ENCODE peak calls at places on chromosomes 2 and 18, in six cellular contexts. One of them, this sample, is unnamed.

GRCh38 chr18:28735731-28736130 is 558.8 kb upstream of the CDH2 start:
- DNase-seq in left ventricle myocardium inferior: no peak
- DNase-seq in trophoblast cell: peak; percentile 61
- DNase-seq in right lobe of liver: no peak
- DNase-seq in iPS DF 6.9: no peak
- DNase-seq in heart left ventricle: no peak
- DNase-seq in this sample: no peak

GRCh38 chr2:747774-748351 is 70.7 kb upstream of the TMEM18 start:
- DNase-seq in left ventricle myocardium inferior: no peak
- DNase-seq in trophoblast cell: no peak
- DNase-seq in right lobe of liver: no peak
- DNase-seq in iPS DF 6.9: no peak
- DNase-seq in heart left ventricle: no peak
- DNase-seq in this sample: no peak

GRCh38 chr2:39266906-39267434 is 23.2 kb upstream of the CDKL4 start:
- DNase-seq in left ventricle myocardium inferior: no peak
- DNase-seq in trophoblast cell: no peak
- DNase-seq in right lobe of liver: no peak
- DNase-seq in iPS DF 6.9: no peak
- DNase-seq in heart left ventricle: no peak
- DNase-seq in this sample: no peak

GRCh38 chr18:37412757-37413156 is 152.8 kb downstream of the CELF4 start:
- DNase-seq in left ventricle myocardium inferior: no peak
- DNase-seq in trophoblast cell: no peak
- DNase-seq in right lobe of liver: no peak
- DNase-seq in iPS DF 6.9: no peak
- DNase-seq in heart left ventricle: no peak
- DNase-seq in this sample: no peak

GRCh38 chr2:202171246-202171833 is 67.1 kb downstream of the SUMO1 start:
- DNase-seq in left ventricle myocardium inferior: no peak
- DNase-seq in trophoblast cell: no peak
- DNase-seq in right lobe of liver: no peak
- DNase-seq in iPS DF 6.9: no peak
- DNase-seq in heart left ventricle: no peak
- DNase-seq in this sample: no peak

GRCh38 chr18:30486856-30487255 is 555.7 kb downstream of the DSC3 start:
- DNase-seq in left ventricle myocardium inferior: no peak
- DNase-seq in trophoblast cell: no peak
- DNase-seq in right lobe of liver: no peak
- DNase-seq in iPS DF 6.9: no peak
- DNase-seq in heart left ventricle: no peak
- DNase-seq in this sample: no peak

GRCh38 chr2:172643142-172643541 is 87.3 kb downstream of the PDK1 start:
- DNase-seq in left ventricle myocardium inferior: no peak
- DNase-seq in trophoblast cell: no peak
- DNase-seq in right lobe of liver: no peak
- DNase-seq in iPS DF 6.9: no peak
- DNase-seq in heart left ventricle: no peak
- DNase-seq in this sample: no peak

GRCh38 chr18:67476585-67476984 is 39.9 kb downstream of the DSEL start:
- DNase-seq in left ventricle myocardium inferior: no peak
- DNase-seq in trophoblast cell: no peak
- DNase-seq in right lobe of liver: no peak
- DNase-seq in iPS DF 6.9: no peak
- DNase-seq in heart left ventricle: no peak
- DNase-seq in this sample: no peak

GRCh38 chr18:58502628-58503027 is 126.3 kb downstream of the ALPK2 start:
- DNase-seq in left ventricle myocardium inferior: no peak
- DNase-seq in trophoblast cell: no peak
- DNase-seq in right lobe of liver: no peak
- DNase-seq in iPS DF 6.9: no peak
- DNase-seq in heart left ventricle: no peak
- DNase-seq in this sample: no peak

GRCh38 chr2:39504790-39505335 is 67.8 kb upstream of the MAP4K3 start:
- DNase-seq in left ventricle myocardium inferior: no peak
- DNase-seq in trophoblast cell: peak; percentile 81
- DNase-seq in right lobe of liver: no peak
- DNase-seq in iPS DF 6.9: no peak
- DNase-seq in heart left ventricle: no peak
- DNase-seq in this sample: no peak

GRCh38 chr2:215377283-215377682 is 58.6 kb downstream of the FN1 start:
- DNase-seq in left ventricle myocardium inferior: no peak
- DNase-seq in trophoblast cell: peak; percentile 59
- DNase-seq in right lobe of liver: no peak
- DNase-seq in iPS DF 6.9: no peak
- DNase-seq in heart left ventricle: no peak
- DNase-seq in this sample: no peak

DNA sequence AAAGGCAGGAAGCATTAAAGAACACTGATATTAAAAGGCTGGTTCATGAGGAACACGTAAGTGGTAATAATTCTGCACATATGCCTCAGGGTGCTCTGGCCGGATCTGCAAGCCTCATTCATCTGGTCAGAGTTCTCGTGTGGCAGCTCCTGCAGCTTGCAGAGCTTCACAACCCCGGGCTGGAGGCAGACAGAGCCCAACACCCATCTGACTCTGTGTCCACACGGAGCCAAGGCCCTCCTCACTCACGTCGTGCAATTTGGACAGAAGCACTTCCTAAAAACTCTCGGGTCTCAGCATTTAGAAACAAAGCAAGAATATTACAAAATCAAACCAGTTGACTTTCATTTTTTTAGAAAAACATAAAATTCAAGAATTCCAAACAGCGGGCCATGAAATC is 204.2 kb downstream of the CTIF start:
- DNase-seq in left ventricle myocardium inferior: peak; percentile 55
- DNase-seq in trophoblast cell: peak; percentile 38
- DNase-seq in right lobe of liver: no peak
- DNase-seq in iPS DF 6.9: no peak
- DNase-seq in heart left ventricle: peak; percentile 61
- DNase-seq in this sample: no peak
- H3K27ac ChIP-seq in left ventricle myocardium inferior: peak overlapping the region; percentile 37
- H3K27ac ChIP-seq in trophoblast cell: no peak overlapping the region
- H3K27ac ChIP-seq in right lobe of liver: no peak overlapping the region
- H3K27ac ChIP-seq in iPS DF 6.9: no peak overlapping the region
- H3K27ac ChIP-seq in heart left ventricle: peak overlapping the region; percentile 40
- H3K27ac ChIP-seq in this sample: peak overlapping the region; percentile 47

GRCh38 chr2:218292700-218293014 is 354 bp upstream of the TMBIM1 start:
- DNase-seq in left ventricle myocardium inferior: no peak
- DNase-seq in trophoblast cell: no peak
- DNase-seq in right lobe of liver: no peak
- DNase-seq in iPS DF 6.9: no peak
- DNase-seq in heart left ventricle: no peak
- DNase-seq in this sample: no peak
- H3K27ac ChIP-seq in left ventricle myocardium inferior: peak overlapping the region; percentile 99
- H3K27ac ChIP-seq in trophoblast cell: no peak overlapping the region
- H3K27ac ChIP-seq in right lobe of liver: peak overlapping the region; percentile 99
- H3K27ac ChIP-seq in iPS DF 6.9: no peak overlapping the region
- H3K27ac ChIP-seq in heart left ventricle: peak overlapping the region; percentile 100
- H3K27ac ChIP-seq in this sample: peak overlapping the region; percentile 92

DNA sequence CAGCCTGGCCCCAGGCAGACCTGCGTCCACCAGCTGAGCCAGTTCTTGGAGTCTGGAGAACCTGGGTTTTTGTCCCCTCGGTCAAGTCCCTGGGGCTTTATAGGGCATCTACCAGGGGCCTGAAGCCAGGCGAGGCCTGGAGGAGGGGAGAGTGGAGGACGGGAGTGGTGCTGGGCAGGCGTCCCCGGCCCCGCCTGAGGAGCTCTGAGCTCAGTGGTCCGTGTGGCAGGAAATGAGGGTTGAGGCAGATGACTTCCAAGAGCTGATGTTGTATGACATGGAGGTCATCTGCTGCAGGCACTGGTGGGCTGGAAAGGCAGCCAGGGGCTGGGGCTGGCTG is 118.5 kb upstream of the HS6ST1 start:
- DNase-seq in left ventricle myocardium inferior: no peak
- DNase-seq in trophoblast cell: no peak
- DNase-seq in right lobe of liver: peak; percentile 23
- DNase-seq in iPS DF 6.9: no peak
- DNase-seq in heart left ventricle: peak; percentile 7
- DNase-seq in this sample: peak; percentile 54
- H3K27ac ChIP-seq in left ventricle myocardium inferior: no peak overlapping the region
- H3K27ac ChIP-seq in trophoblast cell: no peak overlapping the region
- H3K27ac ChIP-seq in right lobe of liver: no peak overlapping the region
- H3K27ac ChIP-seq in iPS DF 6.9: no peak overlapping the region
- H3K27ac ChIP-seq in heart left ventricle: no peak overlapping the region
- H3K27ac ChIP-seq in this sample: no peak overlapping the region

GRCh38 chr2:120239488-120240287 is 13.0 kb upstream of the RALB start:
- DNase-seq in left ventricle myocardium inferior: peak; percentile 47
- DNase-seq in trophoblast cell: peak; percentile 80
- DNase-seq in right lobe of liver: no peak
- DNase-seq in iPS DF 6.9: no peak
- DNase-seq in heart left ventricle: peak; percentile 73
- DNase-seq in this sample: peak; percentile 56

GRCh38 chr2:120240901-120241429 is 11.7 kb upstream of the RALB start:
- DNase-seq in left ventricle myocardium inferior: no peak
- DNase-seq in trophoblast cell: no peak
- DNase-seq in right lobe of liver: no peak
- DNase-seq in iPS DF 6.9: no peak
- DNase-seq in heart left ventricle: no peak
- DNase-seq in this sample: peak; percentile 52

GRCh38 chr2:120236791-120237190 is 13.6 kb upstream of the TMEM185B start:
- DNase-seq in left ventricle myocardium inferior: no peak
- DNase-seq in trophoblast cell: no peak
- DNase-seq in right lobe of liver: no peak
- DNase-seq in iPS DF 6.9: no peak
- DNase-seq in heart left ventricle: no peak
- DNase-seq in this sample: peak; percentile 61

GRCh38 chr2:120237491-120237902 is 14.3 kb upstream of the TMEM185B start:
- DNase-seq in left ventricle myocardium inferior: no peak
- DNase-seq in trophoblast cell: peak; percentile 78
- DNase-seq in right lobe of liver: no peak
- DNase-seq in iPS DF 6.9: no peak
- DNase-seq in heart left ventricle: no peak
- DNase-seq in this sample: peak; percentile 64

DNA sequence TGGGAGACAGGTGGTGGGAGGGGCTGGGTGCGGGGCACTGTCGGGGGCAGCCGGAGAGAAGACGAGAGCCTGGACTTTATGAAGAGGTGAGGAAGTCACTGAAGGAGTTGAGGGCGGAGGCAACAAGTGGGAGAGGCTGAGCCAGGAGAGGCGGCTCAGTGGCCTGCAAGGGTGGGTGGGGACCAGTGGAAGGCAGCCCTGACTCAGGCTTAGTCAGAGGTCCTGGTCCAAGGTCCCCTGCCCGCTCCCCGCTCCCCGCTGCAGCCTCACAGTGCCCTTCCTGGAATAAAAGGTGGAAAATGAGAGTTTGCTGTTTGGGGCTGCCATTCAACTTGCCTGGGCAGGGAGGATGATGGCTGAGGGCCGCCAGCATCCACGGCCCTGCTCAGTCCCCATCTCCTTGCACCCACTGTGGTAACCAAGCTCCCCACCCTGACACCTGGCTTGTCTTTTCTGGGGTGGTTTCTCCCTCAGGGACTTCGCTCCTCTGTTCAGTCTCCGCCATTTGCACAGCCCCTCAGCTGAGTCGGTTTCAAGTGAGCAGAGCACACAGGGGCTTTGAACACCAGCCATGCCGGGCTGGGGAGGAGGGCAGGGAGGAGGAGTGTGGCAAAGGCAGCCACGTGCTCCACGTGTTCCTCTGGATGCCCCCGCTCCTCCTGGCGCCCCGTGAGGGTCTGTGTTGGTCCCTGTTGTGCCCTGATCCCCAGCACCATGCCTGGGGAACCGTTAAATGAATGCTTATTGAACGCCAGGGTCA is 13.7 kb upstream of the RALB start:
- DNase-seq in left ventricle myocardium inferior: no peak
- DNase-seq in trophoblast cell: peak; percentile 63
- DNase-seq in right lobe of liver: no peak
- DNase-seq in iPS DF 6.9: no peak
- DNase-seq in heart left ventricle: no peak
- DNase-seq in this sample: peak; percentile 78
- H3K27ac ChIP-seq in left ventricle myocardium inferior: peak overlapping the region; percentile 77
- H3K27ac ChIP-seq in trophoblast cell: no peak overlapping the region
- H3K27ac ChIP-seq in right lobe of liver: no peak overlapping the region
- H3K27ac ChIP-seq in iPS DF 6.9: no peak overlapping the region
- H3K27ac ChIP-seq in heart left ventricle: peak overlapping the region; percentile 68
- H3K27ac ChIP-seq in this sample: peak overlapping the region; percentile 32

GRCh38 chr2:207121784-207122183 is 44.0 kb downstream of the KLF7 start:
- DNase-seq in left ventricle myocardium inferior: peak; percentile 30
- DNase-seq in trophoblast cell: no peak
- DNase-seq in right lobe of liver: no peak
- DNase-seq in iPS DF 6.9: no peak
- DNase-seq in heart left ventricle: no peak
- DNase-seq in this sample: no peak
- H3K27ac ChIP-seq in left ventricle myocardium inferior: peak overlapping the region; percentile 66
- H3K27ac ChIP-seq in trophoblast cell: no peak overlapping the region
- H3K27ac ChIP-seq in right lobe of liver: no peak overlapping the region
- H3K27ac ChIP-seq in iPS DF 6.9: no peak overlapping the region
- H3K27ac ChIP-seq in heart left ventricle: no peak overlapping the region
- H3K27ac ChIP-seq in this sample: no peak overlapping the region

GRCh38 chr2:20570249-20570648 is 80.6 kb downstream of the HS1BP3 start:
- DNase-seq in left ventricle myocardium inferior: no peak
- DNase-seq in trophoblast cell: no peak
- DNase-seq in right lobe of liver: no peak
- DNase-seq in iPS DF 6.9: no peak
- DNase-seq in heart left ventricle: no peak
- DNase-seq in this sample: peak; percentile 51
- H3K27ac ChIP-seq in left ventricle myocardium inferior: peak overlapping the region; percentile 89
- H3K27ac ChIP-seq in trophoblast cell: no peak overlapping the region
- H3K27ac ChIP-seq in right lobe of liver: peak overlapping the region; percentile 72
- H3K27ac ChIP-seq in iPS DF 6.9: no peak overlapping the region
- H3K27ac ChIP-seq in heart left ventricle: peak overlapping the region; percentile 96
- H3K27ac ChIP-seq in this sample: peak overlapping the region; percentile 45